ENCODE peak calls at places on chromosome X, in six cellular contexts. One of them, this sample, is unnamed.

GRCh38 chrX:109777749-109778148 is 44.7 kb upstream of the ACSL4 start:
- DNase-seq in Calu3: no peak
- DNase-seq in amniotic stem cell: no peak
- DNase-seq in NCI-H1092 treated with DMSO at 0.1 percent for 48 hours: no peak
- DNase-seq in left ventricle myocardium inferior: no peak
- DNase-seq in cardiac muscle cell: no peak
- DNase-seq in this sample: no peak

GRCh38 chrX:20221902-20222301 is 44.8 kb downstream of the RPS6KA3 start:
- DNase-seq in left ventricle myocardium inferior: no peak
- DNase-seq in cardiac muscle cell: no peak
- DNase-seq in amniotic stem cell: no peak
- DNase-seq in NCI-H1092 treated with DMSO at 0.1 percent for 48 hours: no peak
- DNase-seq in Calu3: no peak
- DNase-seq in this sample: no peak

GRCh38 chrX:13717697-13718483 is 16.5 kb downstream of the TRAPPC2 start:
- DNase-seq in left ventricle myocardium inferior: peak; percentile 22
- DNase-seq in cardiac muscle cell: peak; percentile 44
- DNase-seq in Calu3: no peak
- DNase-seq in NCI-H1092 treated with DMSO at 0.1 percent for 48 hours: no peak
- DNase-seq in amniotic stem cell: peak; percentile 7
- DNase-seq in this sample: no peak

GRCh38 chrX:118497180-118497814 is 1.7 kb downstream of the DOCK11 start:
- DNase-seq in cardiac muscle cell: no peak
- DNase-seq in Calu3: no peak
- DNase-seq in amniotic stem cell: no peak
- DNase-seq in left ventricle myocardium inferior: no peak
- DNase-seq in NCI-H1092 treated with DMSO at 0.1 percent for 48 hours: no peak
- DNase-seq in this sample: no peak

GRCh38 chrX:87167841-87168240 is 349.8 kb upstream of the KLHL4 start:
- DNase-seq in NCI-H1092 treated with DMSO at 0.1 percent for 48 hours: no peak
- DNase-seq in amniotic stem cell: no peak
- DNase-seq in Calu3: no peak
- DNase-seq in cardiac muscle cell: no peak
- DNase-seq in left ventricle myocardium inferior: no peak
- DNase-seq in this sample: no peak

GRCh38 chrX:48956728-48957414 is 536 bp downstream of the OTUD5 start:
- DNase-seq in Calu3: peak; percentile 29
- DNase-seq in left ventricle myocardium inferior: no peak
- DNase-seq in amniotic stem cell: no peak
- DNase-seq in NCI-H1092 treated with DMSO at 0.1 percent for 48 hours: no peak
- DNase-seq in cardiac muscle cell: peak; percentile 6
- DNase-seq in this sample: no peak

GRCh38 chrX:12080265-12080664 is 58.0 kb upstream of the FRMPD4 start:
- DNase-seq in amniotic stem cell: peak; percentile 1
- DNase-seq in left ventricle myocardium inferior: no peak
- DNase-seq in cardiac muscle cell: peak; percentile 63
- DNase-seq in Calu3: peak; percentile 27
- DNase-seq in NCI-H1092 treated with DMSO at 0.1 percent for 48 hours: peak; percentile 74
- DNase-seq in this sample: peak; percentile 42

GRCh38 chrX:54540289-54540688 is 10.3 kb downstream of the GNL3L start:
- DNase-seq in amniotic stem cell: no peak
- DNase-seq in Calu3: no peak
- DNase-seq in NCI-H1092 treated with DMSO at 0.1 percent for 48 hours: no peak
- DNase-seq in left ventricle myocardium inferior: peak; percentile 14
- DNase-seq in cardiac muscle cell: peak; percentile 53
- DNase-seq in this sample: no peak

GRCh38 chrX:40734956-40735317 is 405 bp downstream of the MED14 start:
- DNase-seq in NCI-H1092 treated with DMSO at 0.1 percent for 48 hours: peak; percentile 36
- DNase-seq in left ventricle myocardium inferior: no peak
- DNase-seq in cardiac muscle cell: no peak
- DNase-seq in amniotic stem cell: no peak
- DNase-seq in Calu3: no peak
- DNase-seq in this sample: no peak

GRCh38 chrX:123267220-123267619 is 83.1 kb downstream of the GRIA3 start:
- DNase-seq in amniotic stem cell: no peak
- DNase-seq in Calu3: no peak
- DNase-seq in left ventricle myocardium inferior: no peak
- DNase-seq in cardiac muscle cell: peak; percentile 0
- DNase-seq in NCI-H1092 treated with DMSO at 0.1 percent for 48 hours: no peak
- DNase-seq in this sample: no peak

This sample was measured in DMS 273 treated with DMSO at 0.1 percent for 48 hours.